ENCODE peak calls at places on chromosome 2, in nine cellular contexts. D is cardiac septum; N is mesenchymal stem cell; U is HCT116; X is immature natural killer cell; V is iris pigment epithelial cell; A is HFFc6; B is pancreas; O is stimulated activated CD4-positive, alpha-beta T cell treated with anti-CD3 and anti-CD28 coated beads, Interleukin-2, amount 100 ng/mL, for 24 hours. P is an unnamed sample.

GRCh38 chr2:223563462-223563861 is 38.7 kb downstream of the SCG2 start:
- DNase-seq in D (no peak), N (peak), U (peak), X (no peak), V (peak), A (peak), B (no peak), O (no peak), P (peak)

GRCh38 chr2:130365963-130366362 is 10.1 kb downstream of the PTPN18 start:
- DNase-seq in D (no peak), N (no peak), U (no peak), X (no peak), V (no peak), A (no peak), B (no peak), O (no peak), P (no peak)

GRCh38 chr2:201901770-201902169 is 95.4 kb downstream of the CDK15 start:
- DNase-seq in D (no peak), N (no peak), U (no peak), X (no peak), V (no peak), A (no peak), B (no peak), O (no peak), P (no peak)

GRCh38 chr2:240449764-240450531 is 14.5 kb downstream of the GPC1 start:
- DNase-seq in D (no peak), N (peak), U (no peak), X (no peak), V (no peak), A (no peak), B (no peak), O (no peak), P (no peak)

GRCh38 chr2:147100406-147101035 is 744.3 kb upstream of the ACVR2A start:
- DNase-seq in D (no peak), N (no peak), U (no peak), X (no peak), V (peak), A (no peak), B (no peak), O (no peak), P (no peak)

GRCh38 chr2:26768759-26769500 is 4.8 kb downstream of the SLC35F6 start:
- DNase-seq in D (peak), N (peak), U (peak), X (peak), V (peak), A (no peak), B (peak), O (no peak), P (no peak)

GRCh38 chr2:121648206-121648605 is 1.1 kb downstream of the CLASP1 start:
- DNase-seq in D (no peak), N (no peak), U (no peak), X (no peak), V (peak), A (no peak), B (no peak), O (no peak), P (peak)

GRCh38 chr2:118374974-118375745 is 286.9 kb downstream of the INSIG2 start:
- DNase-seq in D (no peak), N (no peak), U (no peak), X (no peak), V (no peak), A (no peak), B (no peak), O (no peak), P (peak)

GRCh38 chr2:71156531-71156930 is 26.1 kb downstream of the MPHOSPH10 start:
- DNase-seq in D (no peak), N (peak), U (no peak), X (no peak), V (peak), A (no peak), B (no peak), O (no peak), P (peak)

GRCh38 chr2:234454433-234454832 is 42.4 kb downstream of the ARL4C start:
- DNase-seq in D (no peak), N (no peak), U (no peak), X (peak), V (no peak), A (no peak), B (no peak), O (no peak), P (no peak)

GRCh38 chr2:1731512-1731962 is 12.8 kb downstream of the PXDN start:
- DNase-seq in D (peak), N (peak), U (no peak), X (no peak), V (peak), A (no peak), B (no peak), O (no peak), P (no peak)

GRCh38 chr2:29951561-29951960 is 30.2 kb upstream of the ALK start:
- DNase-seq in D (no peak), N (no peak), U (no peak), X (no peak), V (no peak), A (no peak), B (no peak), O (no peak), P (no peak)

GRCh38 chr2:237488901-237489860 is 2.1 kb downstream of the MLPH start:
- DNase-seq in D (peak), N (no peak), U (no peak), X (no peak), V (no peak), A (peak), B (peak), O (no peak), P (no peak)

GRCh38 chr2:55581435-55581834 is 36.0 kb downstream of the PPP4R3B start:
- DNase-seq in D (no peak), N (peak), U (peak), X (no peak), V (no peak), A (no peak), B (no peak), O (no peak), P (no peak)

GRCh38 chr2:68643874-68644485 is 601 bp downstream of the PROKR1 start:
- DNase-seq in D (no peak), N (no peak), U (no peak), X (no peak), V (no peak), A (no peak), B (no peak), O (no peak), P (no peak)

GRCh38 chr2:98927059-98927458 is 9.0 kb downstream of the CRACDL start:
- DNase-seq in D (no peak), N (no peak), U (no peak), X (no peak), V (no peak), A (no peak), B (no peak), O (no peak), P (no peak)

GRCh38 chr2:33810046-33810835 is 211.1 kb upstream of the FAM98A start:
- DNase-seq in D (no peak), N (peak), U (no peak), X (no peak), V (no peak), A (peak), B (no peak), O (no peak), P (peak)

GRCh38 chr2:8573234-8573941 is 108.5 kb upstream of the ID2 start:
- DNase-seq in D (no peak), N (no peak), U (no peak), X (no peak), V (no peak), A (no peak), B (no peak), O (no peak), P (no peak)

GRCh38 chr2:106197878-106198277 is 3.8 kb upstream of the UXS1 start:
- DNase-seq in D (no peak), N (peak), U (no peak), X (no peak), V (peak), A (peak), B (no peak), O (no peak), P (peak)

GRCh38 chr2:199955007-199955338 is 318 bp downstream of the TYW5 start:
- DNase-seq in D (no peak), N (no peak), U (no peak), X (no peak), V (no peak), A (peak), B (no peak), O (no peak), P (peak)

GRCh38 chr2:163878718-163879117 is 142.9 kb upstream of the FIGN start:
- DNase-seq in D (no peak), N (peak), U (peak), X (no peak), V (peak), A (no peak), B (peak), O (no peak), P (no peak)

GRCh38 chr2:239369631-239370161 is 31.1 kb downstream of the HDAC4 start:
- DNase-seq in D (peak), N (no peak), U (no peak), X (no peak), V (peak), A (peak), B (no peak), O (peak), P (no peak)

GRCh38 chr2:209721497-209721896 is 50.1 kb upstream of the UNC80 start:
- DNase-seq in D (no peak), N (no peak), U (no peak), X (no peak), V (peak), A (peak), B (no peak), O (no peak), P (peak)

GRCh38 chr2:24929230-24929629 is 9.2 kb upstream of the ADCY3 start:
- DNase-seq in D (no peak), N (no peak), U (no peak), X (no peak), V (no peak), A (no peak), B (no peak), O (no peak), P (no peak)